ENCODE peak calls at places on chromosomes 12 and 14, in six cellular contexts. One of them, this sample, is unnamed.

GRCh38 chr12:55676707-55677106 is 31.0 kb downstream of the ITGA7 start:
- DNase-seq in A549: no peak
- DNase-seq in adrenal gland: no peak
- DNase-seq in H54: no peak
- DNase-seq in body of pancreas: no peak
- DNase-seq in uterus: no peak
- DNase-seq in this sample: no peak

GRCh38 chr14:59229653-59230406 is 41.4 kb downstream of the DAAM1 start:
- DNase-seq in A549: no peak
- DNase-seq in adrenal gland: no peak
- DNase-seq in H54: no peak
- DNase-seq in body of pancreas: no peak
- DNase-seq in uterus: no peak
- DNase-seq in this sample: no peak

GRCh38 chr12:104450700-104451099 is 6.0 kb upstream of the CHST11 start:
- DNase-seq in A549: no peak
- DNase-seq in adrenal gland: no peak
- DNase-seq in H54: no peak
- DNase-seq in body of pancreas: no peak
- DNase-seq in uterus: no peak
- DNase-seq in this sample: no peak

GRCh38 chr12:2754208-2754607 is 40.6 kb upstream of the FKBP4 start:
- DNase-seq in A549: no peak
- DNase-seq in adrenal gland: no peak
- DNase-seq in H54: no peak
- DNase-seq in body of pancreas: no peak
- DNase-seq in uterus: no peak
- DNase-seq in this sample: no peak

GRCh38 chr12:538731-539539 is 79.2 kb downstream of the B4GALNT3 start:
- DNase-seq in A549: no peak
- DNase-seq in adrenal gland: peak; percentile 78
- DNase-seq in H54: no peak
- DNase-seq in body of pancreas: peak; percentile 75
- DNase-seq in uterus: no peak
- DNase-seq in this sample: no peak

GRCh38 chr12:114904254-114905003 is 220.5 kb upstream of the TBX3 start:
- DNase-seq in A549: no peak
- DNase-seq in adrenal gland: peak; percentile 31
- DNase-seq in H54: no peak
- DNase-seq in body of pancreas: no peak
- DNase-seq in uterus: no peak
- DNase-seq in this sample: no peak

GRCh38 chr14:24119691-24120090 is 4.9 kb upstream of the NRL start:
- DNase-seq in A549: no peak
- DNase-seq in adrenal gland: no peak
- DNase-seq in H54: no peak
- DNase-seq in body of pancreas: no peak
- DNase-seq in uterus: no peak
- DNase-seq in this sample: no peak

GRCh38 chr12:106081606-106082005 is 57.1 kb downstream of the NUAK1 start:
- DNase-seq in A549: no peak
- DNase-seq in adrenal gland: no peak
- DNase-seq in H54: no peak
- DNase-seq in body of pancreas: no peak
- DNase-seq in uterus: no peak
- DNase-seq in this sample: no peak

GRCh38 chr12:128823216-128823915 is 392 bp downstream of the SLC15A4 start:
- DNase-seq in A549: peak; percentile 40
- DNase-seq in adrenal gland: peak; percentile 35
- DNase-seq in H54: peak; percentile 45
- DNase-seq in body of pancreas: peak; percentile 41
- DNase-seq in uterus: no peak
- DNase-seq in this sample: peak; percentile 51

GRCh38 chr12:28830491-28830890 is 318.6 kb upstream of the FAR2 start:
- DNase-seq in A549: no peak
- DNase-seq in adrenal gland: no peak
- DNase-seq in H54: no peak
- DNase-seq in body of pancreas: no peak
- DNase-seq in uterus: no peak
- DNase-seq in this sample: no peak

GRCh38 chr12:111180830-111181726 is 187.8 kb downstream of the PHETA1 start:
- DNase-seq in A549: no peak
- DNase-seq in adrenal gland: peak; percentile 56
- DNase-seq in H54: no peak
- DNase-seq in body of pancreas: peak; percentile 58
- DNase-seq in uterus: peak; percentile 64
- DNase-seq in this sample: peak; percentile 52

GRCh38 chr12:132602578-132603239 is 7.7 kb downstream of the LRCOL1 start:
- DNase-seq in A549: no peak
- DNase-seq in adrenal gland: no peak
- DNase-seq in H54: no peak
- DNase-seq in body of pancreas: no peak
- DNase-seq in uterus: no peak
- DNase-seq in this sample: no peak

GRCh38 chr14:36503771-36504741 is 16.0 kb downstream of the NKX2-1 start:
- DNase-seq in A549: no peak
- DNase-seq in adrenal gland: no peak
- DNase-seq in H54: no peak
- DNase-seq in body of pancreas: no peak
- DNase-seq in uterus: no peak
- DNase-seq in this sample: no peak

GRCh38 chr12:31362759-31363415 is 36.9 kb upstream of the SINHCAF start:
- DNase-seq in A549: no peak
- DNase-seq in adrenal gland: no peak
- DNase-seq in H54: no peak
- DNase-seq in body of pancreas: no peak
- DNase-seq in uterus: no peak
- DNase-seq in this sample: no peak

GRCh38 chr12:6376079-6376941 is 947 bp upstream of the SCNN1A start:
- DNase-seq in A549: peak; percentile 86
- DNase-seq in adrenal gland: peak; percentile 27
- DNase-seq in H54: peak; percentile 73
- DNase-seq in body of pancreas: peak; percentile 90
- DNase-seq in uterus: peak; percentile 83
- DNase-seq in this sample: no peak

GRCh38 chr12:112148031-112148513 is 22.7 kb downstream of the TRAFD1 start:
- DNase-seq in A549: no peak
- DNase-seq in adrenal gland: no peak
- DNase-seq in H54: peak; percentile 25
- DNase-seq in body of pancreas: no peak
- DNase-seq in uterus: no peak
- DNase-seq in this sample: no peak

GRCh38 chr12:31749024-31749704 is 20.3 kb upstream of the AMN1 start:
- DNase-seq in A549: peak; percentile 98
- DNase-seq in adrenal gland: peak; percentile 57
- DNase-seq in H54: peak; percentile 63
- DNase-seq in body of pancreas: peak; percentile 91
- DNase-seq in uterus: peak; percentile 30
- DNase-seq in this sample: peak; percentile 46

GRCh38 chr12:20740972-20741371 is 45.8 kb downstream of the SLCO1C1 start:
- DNase-seq in A549: no peak
- DNase-seq in adrenal gland: no peak
- DNase-seq in H54: no peak
- DNase-seq in body of pancreas: no peak
- DNase-seq in uterus: no peak
- DNase-seq in this sample: no peak

GRCh38 chr12:56020437-56021189 is at the start of gene IKZF4:
- DNase-seq in A549: no peak
- DNase-seq in adrenal gland: peak; percentile 79
- DNase-seq in H54: no peak
- DNase-seq in body of pancreas: peak; percentile 27
- DNase-seq in uterus: peak; percentile 85
- DNase-seq in this sample: no peak

GRCh38 chr14:33073023-33073422 is 134.3 kb downstream of the NPAS3 start:
- DNase-seq in A549: no peak
- DNase-seq in adrenal gland: no peak
- DNase-seq in H54: no peak
- DNase-seq in body of pancreas: no peak
- DNase-seq in uterus: no peak
- DNase-seq in this sample: no peak

GRCh38 chr14:104805326-104805678 is 4.4 kb downstream of the ZBTB42 start:
- DNase-seq in A549: peak; percentile 82
- DNase-seq in adrenal gland: no peak
- DNase-seq in H54: peak; percentile 98
- DNase-seq in body of pancreas: peak; percentile 73
- DNase-seq in uterus: peak; percentile 55
- DNase-seq in this sample: no peak

GRCh38 chr14:91155626-91156089 is 41.8 kb downstream of the DGLUCY start:
- DNase-seq in A549: no peak
- DNase-seq in adrenal gland: no peak
- DNase-seq in H54: no peak
- DNase-seq in body of pancreas: no peak
- DNase-seq in uterus: no peak
- DNase-seq in this sample: no peak

GRCh38 chr14:104982548-104983230 is 2.9 kb upstream of the CLBA1 start:
- DNase-seq in A549: no peak
- DNase-seq in adrenal gland: no peak
- DNase-seq in H54: no peak
- DNase-seq in body of pancreas: no peak
- DNase-seq in uterus: no peak
- DNase-seq in this sample: no peak

GRCh38 chr12:120956579-120957360 is 21.6 kb upstream of the HNF1A start:
- DNase-seq in A549: no peak
- DNase-seq in adrenal gland: no peak
- DNase-seq in H54: no peak
- DNase-seq in body of pancreas: no peak
- DNase-seq in uterus: no peak
- DNase-seq in this sample: no peak

GRCh38 chr12:28930704-28931103 is 218.4 kb upstream of the FAR2 start:
- DNase-seq in A549: no peak
- DNase-seq in adrenal gland: no peak
- DNase-seq in H54: no peak
- DNase-seq in body of pancreas: no peak
- DNase-seq in uterus: no peak
- DNase-seq in this sample: no peak

GRCh38 chr14:69726761-69727511 is 40.0 kb upstream of the SRSF5 start:
- DNase-seq in A549: peak; percentile 85
- DNase-seq in adrenal gland: peak; percentile 87
- DNase-seq in H54: peak; percentile 67
- DNase-seq in body of pancreas: peak; percentile 77
- DNase-seq in uterus: peak; percentile 84
- DNase-seq in this sample: peak; percentile 52

GRCh38 chr14:22003471-22003870 is 329.9 kb upstream of the OR4E1 start:
- DNase-seq in A549: no peak
- DNase-seq in adrenal gland: no peak
- DNase-seq in H54: no peak
- DNase-seq in body of pancreas: no peak
- DNase-seq in uterus: no peak
- DNase-seq in this sample: no peak

GRCh38 chr12:2535583-2536187 is 259.1 kb upstream of the FKBP4 start:
- DNase-seq in A549: no peak
- DNase-seq in adrenal gland: no peak
- DNase-seq in H54: peak; percentile 20
- DNase-seq in body of pancreas: no peak
- DNase-seq in uterus: no peak
- DNase-seq in this sample: no peak

GRCh38 chr14:61111145-61112130 is 130.4 kb downstream of the SLC38A6 start:
- DNase-seq in A549: no peak
- DNase-seq in adrenal gland: no peak
- DNase-seq in H54: no peak
- DNase-seq in body of pancreas: no peak
- DNase-seq in uterus: no peak
- DNase-seq in this sample: no peak

GRCh38 chr14:61812347-61813100 is 50.3 kb downstream of the SNAPC1 start:
- DNase-seq in A549: no peak
- DNase-seq in adrenal gland: no peak
- DNase-seq in H54: no peak
- DNase-seq in body of pancreas: no peak
- DNase-seq in uterus: no peak
- DNase-seq in this sample: no peak

GRCh38 chr14:76780360-76780759 is 19.1 kb downstream of the VASH1 start:
- DNase-seq in A549: no peak
- DNase-seq in adrenal gland: no peak
- DNase-seq in H54: no peak
- DNase-seq in body of pancreas: no peak
- DNase-seq in uterus: no peak
- DNase-seq in this sample: no peak

GRCh38 chr12:129531004-129531403 is 372.8 kb downstream of the TMEM132D start:
- DNase-seq in A549: no peak
- DNase-seq in adrenal gland: no peak
- DNase-seq in H54: no peak
- DNase-seq in body of pancreas: peak; percentile 54
- DNase-seq in uterus: no peak
- DNase-seq in this sample: no peak

GRCh38 chr14:55354500-55354899 is 57.1 kb downstream of the ATG14 start:
- DNase-seq in A549: peak; percentile 44
- DNase-seq in adrenal gland: peak; percentile 50
- DNase-seq in H54: peak; percentile 9
- DNase-seq in body of pancreas: peak; percentile 55
- DNase-seq in uterus: peak; percentile 17
- DNase-seq in this sample: peak; percentile 27
- TF ChIP-seq POLR2A in A549: no peak
- TF ChIP-seq POLR2A in adrenal gland: no peak
- TF ChIP-seq POLR2A in H54: no peak
- TF ChIP-seq POLR2A in body of pancreas: no peak
- TF ChIP-seq POLR2A in uterus: no peak
- TF ChIP-seq POLR2A in this sample: no peak

GRCh38 chr14:73524493-73524892 is 12.4 kb upstream of the ACOT1 start:
- DNase-seq in A549: no peak
- DNase-seq in adrenal gland: no peak
- DNase-seq in H54: no peak
- DNase-seq in body of pancreas: no peak
- DNase-seq in uterus: no peak
- DNase-seq in this sample: no peak
- TF ChIP-seq POLR2A in A549: no peak
- TF ChIP-seq POLR2A in adrenal gland: no peak
- TF ChIP-seq POLR2A in H54: no peak
- TF ChIP-seq POLR2A in body of pancreas: no peak
- TF ChIP-seq POLR2A in uterus: no peak
- TF ChIP-seq POLR2A in this sample: no peak

GRCh38 chr14:100203962-100204834 is 34.7 kb upstream of the YY1 start:
- DNase-seq in A549: no peak
- DNase-seq in adrenal gland: peak; percentile 58
- DNase-seq in H54: no peak
- DNase-seq in body of pancreas: peak; percentile 67
- DNase-seq in uterus: no peak
- DNase-seq in this sample: no peak
- TF ChIP-seq POLR2A in A549: no peak
- TF ChIP-seq POLR2A in adrenal gland: peak; percentile 75
- TF ChIP-seq POLR2A in H54: no peak
- TF ChIP-seq POLR2A in body of pancreas: no peak
- TF ChIP-seq POLR2A in uterus: no peak
- TF ChIP-seq POLR2A in this sample: no peak

DNA sequence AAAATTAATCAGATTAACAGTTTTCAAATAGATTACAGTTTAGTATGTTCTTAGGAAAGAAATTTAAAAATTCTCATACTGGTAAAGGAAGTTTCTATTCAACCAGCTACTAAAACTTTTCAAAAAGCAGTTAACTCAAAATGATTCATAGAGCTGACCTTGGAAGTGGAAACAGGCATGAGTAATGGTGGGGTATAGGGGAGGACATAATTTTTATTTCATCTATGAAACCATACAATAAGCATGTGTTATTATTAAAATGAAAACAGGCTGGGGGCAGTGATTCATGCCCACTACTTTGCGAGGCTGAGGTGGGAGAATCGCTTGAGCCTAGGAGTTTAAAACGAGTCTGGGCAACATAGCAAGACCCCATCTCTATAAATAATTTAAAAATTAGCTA is 73.0 kb downstream of the DNAI7 start:
- DNase-seq in A549: no peak
- DNase-seq in adrenal gland: no peak
- DNase-seq in H54: no peak
- DNase-seq in body of pancreas: no peak
- DNase-seq in uterus: no peak
- DNase-seq in this sample: no peak
- TF ChIP-seq POLR2A in A549: no peak
- TF ChIP-seq POLR2A in adrenal gland: no peak
- TF ChIP-seq POLR2A in H54: no peak
- TF ChIP-seq POLR2A in body of pancreas: no peak
- TF ChIP-seq POLR2A in uterus: no peak
- TF ChIP-seq POLR2A in this sample: no peak

GRCh38 chr14:37591311-37591940 is 3.6 kb downstream of the FOXA1 start:
- DNase-seq in A549: no peak
- DNase-seq in adrenal gland: no peak
- DNase-seq in H54: no peak
- DNase-seq in body of pancreas: no peak
- DNase-seq in uterus: no peak
- DNase-seq in this sample: no peak
- TF ChIP-seq POLR2A in A549: no peak
- TF ChIP-seq POLR2A in adrenal gland: no peak
- TF ChIP-seq POLR2A in H54: no peak
- TF ChIP-seq POLR2A in body of pancreas: no peak
- TF ChIP-seq POLR2A in uterus: no peak
- TF ChIP-seq POLR2A in this sample: no peak